ENCODE peak calls at places on chromosomes 7 and 10, in five cellular contexts. V is stromal cell of bone marrow; P is activated effector memory CD4-positive, alpha-beta T cell treated with Interleukin-2 at 50 U/mL for 16 hours; U is K562; G is HuH-7.5. Y is an unnamed sample.

GRCh38 chr10:122181055-122181732 is 89.9 kb upstream of the BTBD16 start:
- DNase-seq in V (no peak), P (no peak), U (no peak), G (no peak), Y (no peak)

GRCh38 chr7:41107330-41107937 is 595.5 kb downstream of the INHBA start:
- DNase-seq in V (no peak), P (no peak), U (no peak), G (no peak), Y (no peak)

GRCh38 chr7:18019562-18019961 is 8.1 kb downstream of the PRPS1L1 start:
- DNase-seq in V (peak), P (no peak), U (no peak), G (no peak), Y (no peak)

GRCh38 chr10:103872137-103872933 is 17.0 kb upstream of the SH3PXD2A start:
- DNase-seq in V (no peak), P (no peak), U (no peak), G (no peak), Y (no peak)

GRCh38 chr7:17183630-17184328 is 114.7 kb upstream of the AHR start:
- DNase-seq in V (peak), P (no peak), U (no peak), G (no peak), Y (no peak)

GRCh38 chr10:118423800-118424479 is 81.8 kb upstream of the FAM204A start:
- DNase-seq in V (peak), P (peak), U (peak), G (peak), Y (peak)

GRCh38 chr10:112184379-112184778 is 814 bp upstream of the GPAM start:
- DNase-seq in V (no peak), P (no peak), U (no peak), G (no peak), Y (no peak)

GRCh38 chr10:88337134-88337533 is 246.0 kb downstream of the RNLS start:
- DNase-seq in V (no peak), P (no peak), U (no peak), G (no peak), Y (no peak)

GRCh38 chr10:29712108-29712507 is 77.3 kb upstream of the SVIL start:
- DNase-seq in V (no peak), P (no peak), U (no peak), G (no peak), Y (no peak)

GRCh38 chr7:102450242-102450641 is 14.4 kb downstream of the ALKBH4 start:
- DNase-seq in V (no peak), P (no peak), U (no peak), G (no peak), Y (no peak)

GRCh38 chr10:119396709-119397071 is 145.8 kb downstream of the RGS10 start:
- DNase-seq in V (no peak), P (no peak), U (no peak), G (no peak), Y (no peak)